ENCODE peak calls at places on chromosomes 12 and 14, in eight cellular contexts. H is epithelial cell of esophagus, R is GM10248, Q is Calu3, V is HFFc6, D is gastrocnemius medialis, G is neural crest cell, K is stomach. I is an unnamed sample.

GRCh38 chr12:42666671-42667243 is 77.2 kb upstream of the PRICKLE1 start:
- DNase-seq in H (peak; percentile 94), R (no peak), Q (peak; percentile 28), V (no peak), D (no peak), G (no peak), K (peak; percentile 49), I (no peak)

GRCh38 chr12:47757360-47757839 is 1.3 kb downstream of the RAPGEF3 start:
- DNase-seq in H (no peak), R (no peak), Q (no peak), V (no peak), D (no peak), G (no peak), K (no peak), I (no peak)

GRCh38 chr12:77946541-77947021 is 115.9 kb downstream of the NAV3 start:
- DNase-seq in H (peak; percentile 54), R (no peak), Q (no peak), V (peak; percentile 24), D (no peak), G (no peak), K (no peak), I (no peak)

GRCh38 chr12:21379218-21379617 is 6.5 kb downstream of the IAPP start:
- DNase-seq in H (no peak), R (no peak), Q (no peak), V (no peak), D (no peak), G (no peak), K (no peak), I (no peak)

GRCh38 chr12:15469342-15469741 is 147.0 kb downstream of the PTPRO start:
- DNase-seq in H (no peak), R (no peak), Q (no peak), V (no peak), D (no peak), G (no peak), K (no peak), I (no peak)

GRCh38 chr14:106347291-106347778 is 821.0 kb downstream of the TMEM121 start:
- DNase-seq in H (no peak), R (no peak), Q (no peak), V (no peak), D (no peak), G (no peak), K (no peak), I (no peak)

GRCh38 chr12:91952916-91953315 is 192.7 kb downstream of the BTG1 start:
- DNase-seq in H (no peak), R (no peak), Q (peak; percentile 24), V (no peak), D (no peak), G (no peak), K (no peak), I (no peak)

GRCh38 chr12:75977952-75978671 is 53.5 kb downstream of the PHLDA1 start:
- DNase-seq in H (peak; percentile 99), R (peak; percentile 75), Q (peak; percentile 92), V (peak; percentile 100), D (peak; percentile 40), G (peak; percentile 32), K (peak; percentile 56), I (peak; percentile 50)

GRCh38 chr14:20305265-20306078 is at the start of gene TTC5:
- DNase-seq in H (peak; percentile 90), R (peak; percentile 85), Q (peak; percentile 87), V (peak; percentile 76), D (peak; percentile 76), G (peak; percentile 93), K (peak; percentile 85), I (peak; percentile 90)

GRCh38 chr12:110860833-110861291 is 14.1 kb downstream of the CCDC63 start:
- DNase-seq in H (no peak), R (no peak), Q (no peak), V (no peak), D (no peak), G (no peak), K (no peak), I (no peak)

GRCh38 chr12:40016960-40017359 is 88.9 kb downstream of the SLC2A13 start:
- DNase-seq in H (no peak), R (no peak), Q (peak; percentile 15), V (no peak), D (no peak), G (no peak), K (no peak), I (no peak)

DNA sequence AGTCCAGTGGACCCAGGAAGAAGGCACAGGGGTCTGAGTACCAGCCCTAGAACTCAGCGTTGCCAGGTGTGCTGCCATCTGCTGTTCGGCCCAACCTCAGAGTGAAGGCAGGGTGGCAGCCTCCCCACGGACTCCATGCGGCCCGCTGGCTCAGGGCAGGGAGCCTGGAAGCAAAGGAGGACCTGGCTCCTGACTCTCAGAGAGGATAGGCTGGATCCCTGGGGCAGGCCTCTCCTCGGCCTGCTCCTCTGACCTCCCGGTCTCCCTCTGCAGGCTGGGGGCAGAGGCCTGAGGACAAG is 10.1 kb downstream of the MCRS1 start:
- DNase-seq in H (peak; percentile 17), R (no peak), Q (peak; percentile 18), V (no peak), D (no peak), G (no peak), K (no peak), I (no peak)
- TF ChIP-seq CTCF in H (peak; percentile 33), R (peak; percentile 28), Q (no peak), V (peak; percentile 53), D (no peak), G (no peak), K (no peak), I (no peak)

DNA sequence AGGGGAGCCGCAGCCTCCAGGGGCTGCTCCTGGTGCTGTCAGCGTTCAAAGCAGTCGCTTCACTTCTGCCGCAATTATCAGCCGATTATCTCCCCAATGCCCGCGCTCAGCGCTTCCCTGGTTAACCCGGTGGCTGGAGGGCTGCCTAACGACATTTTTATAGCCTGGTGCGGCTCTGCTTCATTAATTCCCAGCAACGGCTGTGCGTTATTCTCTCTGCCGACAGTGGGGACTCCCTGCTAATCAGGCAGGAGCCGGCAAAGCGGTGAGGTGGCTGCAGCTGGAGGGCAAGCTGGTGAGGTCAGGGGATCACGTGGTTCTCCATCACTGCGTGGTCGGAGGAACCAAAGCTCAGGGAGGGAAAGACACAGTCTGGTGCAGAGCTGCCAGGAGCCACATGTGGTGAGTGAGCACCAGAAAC is 62.9 kb downstream of the GLRX5 start:
- DNase-seq in H (peak; percentile 18), R (peak; percentile 41), Q (no peak), V (peak; percentile 4), D (no peak), G (peak; percentile 41), K (no peak), I (peak; percentile 40)
- TF ChIP-seq CTCF in H (no peak), R (no peak), Q (no peak), V (no peak), D (no peak), G (no peak), K (no peak), I (no peak)

DNA sequence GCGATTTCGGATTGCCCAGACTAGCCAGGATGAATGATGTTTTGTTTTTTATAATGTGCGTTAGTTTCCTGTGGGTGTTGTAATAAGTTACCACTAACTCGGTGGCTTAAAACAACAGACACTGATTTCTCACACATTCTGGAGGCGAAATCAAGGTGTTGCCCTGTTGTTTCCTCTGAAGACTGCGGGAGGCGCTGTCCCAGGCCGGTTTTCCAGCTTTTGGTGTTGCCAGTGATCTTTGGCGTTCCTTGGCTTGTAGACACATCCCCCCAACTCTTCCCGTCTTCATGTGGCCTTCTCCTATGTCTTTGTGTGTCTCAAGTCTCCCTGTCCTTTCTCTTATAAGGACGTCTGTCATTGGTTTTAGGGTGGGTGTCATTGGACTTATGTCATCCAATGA is 267.7 kb downstream of the AACS start:
- DNase-seq in H (no peak), R (no peak), Q (no peak), V (no peak), D (no peak), G (no peak), K (no peak), I (no peak)
- TF ChIP-seq CTCF in H (no peak), R (no peak), Q (no peak), V (peak; percentile 10), D (no peak), G (peak; percentile 38), K (no peak), I (peak; percentile 57)

GRCh38 chr12:131163189-131163738 is 209.6 kb downstream of the ADGRD1 start:
- DNase-seq in H (no peak), R (no peak), Q (no peak), V (no peak), D (no peak), G (no peak), K (no peak), I (no peak)

GRCh38 chr12:131162113-131162512 is 208.4 kb downstream of the ADGRD1 start:
- DNase-seq in H (no peak), R (no peak), Q (no peak), V (no peak), D (no peak), G (no peak), K (no peak), I (no peak)

GRCh38 chr12:131155131-131155530 is 201.4 kb downstream of the ADGRD1 start:
- DNase-seq in H (no peak), R (no peak), Q (no peak), V (no peak), D (no peak), G (no peak), K (no peak), I (no peak)

GRCh38 chr12:131157739-131158138 is 204.0 kb downstream of the ADGRD1 start:
- DNase-seq in H (no peak), R (no peak), Q (no peak), V (no peak), D (no peak), G (no peak), K (no peak), I (no peak)

GRCh38 chr12:131159660-131160059 is 206.0 kb downstream of the ADGRD1 start:
- DNase-seq in H (no peak), R (no peak), Q (no peak), V (no peak), D (no peak), G (no peak), K (no peak), I (no peak)
- TF ChIP-seq CTCF in H (no peak), R (no peak), Q (no peak), V (no peak), D (no peak), G (no peak), K (no peak), I (no peak)

GRCh38 chr14:77131871-77132486 is 9.6 kb downstream of the ZDHHC22 start:
- DNase-seq in H (no peak), R (no peak), Q (no peak), V (no peak), D (no peak), G (no peak), K (no peak), I (no peak)
- TF ChIP-seq CTCF in H (peak; percentile 1), R (no peak), Q (no peak), V (peak; percentile 11), D (no peak), G (no peak), K (no peak), I (no peak)

I was measured in endothelial cell.